ENCODE peak calls at places on chromosomes 4 and X, in six cellular contexts. K is H9, W is mesenchymal stem cell, L is IMR-90, V is mesendoderm, B is H1. P is an unnamed sample.

GRCh38 chr4:113141901-113142346 is 92.5 kb downstream of the ANK2 start:
- DNase-seq in K (no peak), W (peak; percentile 71), B (no peak), L (peak; percentile 43), V (no peak), P (peak; percentile 4)

GRCh38 chr4:83114576-83114975 is at the start of gene PLAC8:
- DNase-seq in L (no peak), V (peak; percentile 37), B (no peak), W (peak; percentile 72), K (no peak), P (peak; percentile 82)

GRCh38 chr4:6062133-6062532 is 43.9 kb upstream of the C4orf50 start:
- DNase-seq in W (no peak), K (no peak), L (no peak), V (no peak), B (no peak), P (no peak)

GRCh38 chr4:52091811-52092210 is 40.7 kb downstream of the SPATA18 start:
- DNase-seq in L (peak; percentile 62), K (no peak), W (peak; percentile 64), V (no peak), B (no peak), P (no peak)

GRCh38 chrX:152520653-152521052 is 69.5 kb upstream of the GABRA3 start:
- DNase-seq in B (no peak), K (no peak), L (no peak), V (peak; percentile 1), W (no peak), P (no peak)

GRCh38 chr4:126004936-126005335 is 690.2 kb downstream of the FAT4 start:
- DNase-seq in L (peak; percentile 60), V (peak; percentile 35), B (no peak), K (no peak), W (peak; percentile 89), P (peak; percentile 2)

GRCh38 chrX:397575-397974 is 10.9 kb upstream of the PPP2R3B start:
- DNase-seq in L (peak; percentile 46), B (peak; percentile 60), W (peak; percentile 81), K (peak; percentile 65), V (peak; percentile 81), P (no peak)

GRCh38 chr4:14743172-14743571 is 259.1 kb upstream of the CPEB2 start:
- DNase-seq in B (no peak), W (no peak), V (no peak), L (no peak), K (no peak), P (no peak)

GRCh38 chrX:1554469-1555210 is 17.7 kb upstream of the P2RY8 start:
- DNase-seq in V (no peak), L (no peak), B (no peak), W (no peak), K (no peak), P (no peak)

DNA sequence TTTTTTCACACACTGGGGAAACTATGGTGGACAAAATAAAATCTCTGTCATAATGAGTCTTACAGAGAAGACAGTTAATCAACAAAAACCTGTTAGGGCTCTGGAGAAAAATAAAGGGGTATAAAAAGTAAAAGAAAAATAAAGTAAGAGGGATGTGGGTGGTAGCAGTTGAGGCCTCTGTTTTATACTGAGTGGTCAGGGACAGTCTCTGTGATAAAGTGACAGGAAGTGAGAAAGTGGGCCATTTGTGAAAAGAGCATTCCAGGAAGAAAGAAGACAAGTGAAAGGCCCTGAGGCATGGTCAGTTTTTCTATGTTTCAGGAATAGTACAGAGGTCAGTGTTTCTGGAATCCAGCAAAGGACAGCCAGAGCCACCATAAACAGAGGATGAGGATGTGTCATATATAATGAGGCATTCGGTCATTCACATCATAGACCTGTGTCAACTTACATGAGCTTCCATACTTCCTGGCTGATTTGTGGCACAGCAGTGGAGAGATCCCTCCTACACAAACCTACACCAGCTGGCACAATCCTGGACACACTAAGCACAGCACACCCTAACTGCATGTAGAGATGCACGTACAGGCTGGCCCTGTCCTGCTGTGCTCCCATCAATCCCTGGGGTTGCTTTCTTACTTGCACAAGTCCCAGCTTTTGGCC is 64.4 kb upstream of the NAP1L5 start:
- DNase-seq in B (no peak), L (no peak), K (no peak), W (no peak), V (no peak), P (peak; percentile 89)
- H3K4ac ChIP-seq in B (no peak overlapping the region), L (no peak overlapping the region), K (no peak overlapping the region), W (no peak overlapping the region), V (no peak overlapping the region), P (no peak overlapping the region)

GRCh38 chr4:7909966-7910720 is 29.5 kb downstream of the AFAP1 start:
- DNase-seq in W (peak; percentile 89), V (no peak), K (no peak), B (no peak), L (peak; percentile 65), P (peak; percentile 62)

GRCh38 chr4:7909463-7909862 is 30.2 kb downstream of the AFAP1 start:
- DNase-seq in K (no peak), V (no peak), W (no peak), B (no peak), L (no peak), P (peak; percentile 43)

GRCh38 chr4:7908668-7909067 is 31.0 kb downstream of the AFAP1 start:
- DNase-seq in B (no peak), W (no peak), L (no peak), K (no peak), V (no peak), P (no peak)

GRCh38 chr4:7911044-7911578 is 28.6 kb downstream of the AFAP1 start:
- DNase-seq in W (peak; percentile 96), L (peak; percentile 95), B (peak; percentile 54), K (peak; percentile 56), V (peak; percentile 93), P (peak; percentile 72)

GRCh38 chr4:7910721-7911015 is 29.0 kb downstream of the AFAP1 start:
- DNase-seq in B (no peak), L (no peak), K (no peak), V (no peak), W (no peak), P (no peak)
- H3K4ac ChIP-seq in B (peak overlapping the region; percentile 61), L (peak overlapping the region; percentile 97), K (no peak overlapping the region), V (no peak overlapping the region), W (peak overlapping the region; percentile 62), P (peak overlapping the region; percentile 81)

DNA sequence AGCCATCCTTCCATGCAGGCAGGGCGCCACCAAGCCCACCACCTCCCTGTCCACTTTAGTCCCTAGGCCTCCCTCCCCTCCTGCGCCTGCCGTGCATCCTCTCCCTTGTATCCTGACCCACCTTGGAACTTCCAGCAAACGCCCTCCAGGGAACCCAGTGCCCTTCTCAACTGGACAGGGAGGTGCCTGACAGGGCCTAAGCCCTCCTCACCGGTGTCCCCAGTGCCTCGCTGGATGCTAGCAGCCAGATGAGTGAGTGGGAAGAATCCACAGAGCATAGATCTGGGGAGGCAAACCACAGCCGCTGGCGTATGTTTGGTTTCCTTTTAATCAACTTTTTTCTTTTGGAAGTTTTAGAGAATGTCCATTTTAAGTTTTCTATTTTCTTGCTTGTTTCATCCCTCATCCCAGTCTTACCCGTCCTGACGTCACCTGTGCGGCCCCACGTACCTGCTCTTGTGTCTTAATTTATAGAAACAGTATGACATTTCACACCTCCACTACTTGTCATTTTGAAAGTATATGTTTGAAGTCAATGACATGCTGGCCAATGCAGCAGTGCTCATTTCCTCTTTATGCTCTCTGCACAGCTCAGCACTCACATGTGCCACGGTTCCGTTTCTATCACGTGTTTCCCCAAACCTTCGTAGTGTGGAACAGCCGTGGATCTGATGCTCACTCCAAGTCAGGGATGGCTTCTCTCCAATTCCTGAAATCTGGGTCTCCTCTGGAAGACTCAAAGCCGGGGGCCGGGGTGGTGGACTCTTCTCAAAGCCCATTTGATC is 3.4 kb upstream of the HMX1 start:
- DNase-seq in W (no peak), V (no peak), B (no peak), K (no peak), L (no peak), P (no peak)
- H3K4ac ChIP-seq in W (no peak overlapping the region), V (no peak overlapping the region), B (no peak overlapping the region), K (no peak overlapping the region), L (no peak overlapping the region), P (no peak overlapping the region)

GRCh38 chr4:40437741-40438383 is 102.7 kb downstream of the CHRNA9 start:
- DNase-seq in W (no peak), K (no peak), V (no peak), L (no peak), B (no peak), P (no peak)

GRCh38 chr4:40441415-40441814 is 106.3 kb downstream of the CHRNA9 start:
- DNase-seq in B (no peak), V (no peak), L (no peak), W (no peak), K (no peak), P (no peak)

GRCh38 chr4:40439519-40439918 is 104.4 kb downstream of the CHRNA9 start:
- DNase-seq in V (no peak), B (no peak), L (no peak), W (no peak), K (no peak), P (no peak)

GRCh38 chr4:40434126-40434692 is 99.1 kb downstream of the CHRNA9 start:
- DNase-seq in K (no peak), L (no peak), V (no peak), W (no peak), B (no peak), P (no peak)

DNA sequence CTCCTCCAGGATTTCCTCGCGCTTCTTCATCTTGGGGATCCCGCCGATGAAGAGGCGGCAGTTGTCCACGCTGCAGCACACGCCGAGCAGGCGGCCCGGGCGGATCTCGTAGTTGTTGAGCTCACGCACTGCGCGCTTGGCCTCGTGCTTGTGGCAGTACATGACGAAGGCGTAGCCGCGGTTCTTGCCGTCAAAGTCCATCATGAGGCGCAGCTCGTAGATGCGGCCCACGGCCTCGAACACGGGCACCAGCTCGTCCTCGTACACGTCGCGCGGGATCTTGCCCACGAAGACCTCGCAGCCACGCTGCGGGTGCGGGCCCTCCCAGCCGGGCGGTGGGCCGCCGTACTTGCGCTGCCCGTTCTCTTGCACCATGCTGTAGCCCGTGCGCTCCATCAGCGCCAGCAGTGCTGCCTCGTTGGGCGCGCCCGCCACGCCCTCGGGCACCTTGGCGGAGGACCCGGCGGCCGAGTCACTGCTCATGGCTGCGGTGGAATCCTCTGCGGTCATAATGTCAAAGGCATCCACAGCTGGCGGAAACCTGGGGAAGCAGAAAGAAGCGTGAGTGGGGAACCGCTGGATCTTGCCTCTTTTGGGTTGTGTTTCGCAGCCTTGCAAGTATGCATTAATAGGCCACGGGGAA is 103.4 kb downstream of the CHRNA9 start:
- DNase-seq in W (no peak), K (no peak), V (no peak), L (no peak), B (no peak), P (no peak)
- H3K4ac ChIP-seq in W (no peak overlapping the region), K (no peak overlapping the region), V (no peak overlapping the region), L (no peak overlapping the region), B (no peak overlapping the region), P (no peak overlapping the region)

GRCh38 chr4:145618912-145619638 is at the start of gene MMAA:
- DNase-seq in K (peak; percentile 92), W (peak; percentile 92), V (peak; percentile 94), L (peak; percentile 91), B (peak; percentile 59), P (peak; percentile 88)
- H3K4ac ChIP-seq in K (no peak within 1 kb of the TSS), W (peak within 1 kb of the TSS; percentile 99), V (peak within 1 kb of the TSS; percentile 97), L (peak within 1 kb of the TSS; percentile 94), B (peak within 1 kb of the TSS; percentile 5), P (peak within 1 kb of the TSS; percentile 59)

GRCh38 chr4:79258614-79259176 is 67.2 kb downstream of the NAA11 start:
- DNase-seq in W (no peak), L (no peak), V (no peak), K (no peak), B (no peak), P (no peak)
- H3K4ac ChIP-seq in W (no peak overlapping the region), L (no peak overlapping the region), V (no peak overlapping the region), K (no peak overlapping the region), B (no peak overlapping the region), P (no peak overlapping the region)

GRCh38 chr4:183098080-183098722 is 856 bp upstream of the WWC2 start:
- DNase-seq in W (peak; percentile 72), V (no peak), L (peak; percentile 50), K (no peak), B (no peak), P (peak; percentile 61)
- H3K4ac ChIP-seq in W (peak overlapping the region; percentile 84), V (peak overlapping the region; percentile 99), L (peak overlapping the region; percentile 94), K (peak overlapping the region; percentile 16), B (no peak overlapping the region), P (peak overlapping the region; percentile 81)